ENCODE peak calls at places on chromosomes 5 and 9, in seven cellular contexts. One of them, this sample, is unnamed.

GRCh38 chr9:118734696-118735095 is 634.5 kb downstream of the BRINP1 start:
- DNase-seq in CD8-positive, alpha-beta memory T cell: no peak
- DNase-seq in SW 1271: no peak
- DNase-seq in activated CD8-positive, alpha-beta memory T cell treated with anti-CD3 and anti-CD28 coated beads, Interleukin-2, amount 50 U/mL, for 48 hours: no peak
- DNase-seq in activated B cell treated with CpG ODN at 0.5 μM for 24 hours: no peak
- DNase-seq in stimulated activated CD4-positive, alpha-beta T cell treated with anti-CD3 and anti-CD28 coated beads, Interleukin-2, amount 100 ng/mL, for 48 hours: no peak
- DNase-seq in naive thymus-derived CD8-positive, alpha-beta T cell: no peak
- DNase-seq in this sample: no peak

GRCh38 chr5:16037121-16037520 is 142.5 kb downstream of the MARCHF11 start:
- DNase-seq in stimulated activated CD4-positive, alpha-beta T cell treated with anti-CD3 and anti-CD28 coated beads, Interleukin-2, amount 100 ng/mL, for 48 hours: no peak
- DNase-seq in CD8-positive, alpha-beta memory T cell: no peak
- DNase-seq in activated CD8-positive, alpha-beta memory T cell treated with anti-CD3 and anti-CD28 coated beads, Interleukin-2, amount 50 U/mL, for 48 hours: no peak
- DNase-seq in naive thymus-derived CD8-positive, alpha-beta T cell: no peak
- DNase-seq in SW 1271: no peak
- DNase-seq in activated B cell treated with CpG ODN at 0.5 μM for 24 hours: no peak
- DNase-seq in this sample: no peak

GRCh38 chr9:121059998-121060636 is 10.0 kb upstream of the C5 start:
- DNase-seq in activated B cell treated with CpG ODN at 0.5 μM for 24 hours: no peak
- DNase-seq in SW 1271: peak
- DNase-seq in stimulated activated CD4-positive, alpha-beta T cell treated with anti-CD3 and anti-CD28 coated beads, Interleukin-2, amount 100 ng/mL, for 48 hours: no peak
- DNase-seq in naive thymus-derived CD8-positive, alpha-beta T cell: peak
- DNase-seq in activated CD8-positive, alpha-beta memory T cell treated with anti-CD3 and anti-CD28 coated beads, Interleukin-2, amount 50 U/mL, for 48 hours: no peak
- DNase-seq in CD8-positive, alpha-beta memory T cell: peak
- DNase-seq in this sample: no peak

GRCh38 chr9:107251756-107252322 is 31.2 kb upstream of the RAD23B start:
- DNase-seq in CD8-positive, alpha-beta memory T cell: no peak
- DNase-seq in activated B cell treated with CpG ODN at 0.5 μM for 24 hours: no peak
- DNase-seq in stimulated activated CD4-positive, alpha-beta T cell treated with anti-CD3 and anti-CD28 coated beads, Interleukin-2, amount 100 ng/mL, for 48 hours: no peak
- DNase-seq in activated CD8-positive, alpha-beta memory T cell treated with anti-CD3 and anti-CD28 coated beads, Interleukin-2, amount 50 U/mL, for 48 hours: no peak
- DNase-seq in naive thymus-derived CD8-positive, alpha-beta T cell: no peak
- DNase-seq in SW 1271: no peak
- DNase-seq in this sample: peak

GRCh38 chr5:133816791-133817190 is 151.6 kb downstream of the C5orf15 start:
- DNase-seq in activated B cell treated with CpG ODN at 0.5 μM for 24 hours: no peak
- DNase-seq in stimulated activated CD4-positive, alpha-beta T cell treated with anti-CD3 and anti-CD28 coated beads, Interleukin-2, amount 100 ng/mL, for 48 hours: no peak
- DNase-seq in CD8-positive, alpha-beta memory T cell: no peak
- DNase-seq in activated CD8-positive, alpha-beta memory T cell treated with anti-CD3 and anti-CD28 coated beads, Interleukin-2, amount 50 U/mL, for 48 hours: no peak
- DNase-seq in SW 1271: no peak
- DNase-seq in naive thymus-derived CD8-positive, alpha-beta T cell: no peak
- DNase-seq in this sample: no peak

GRCh38 chr9:127021664-127022337 is 100.6 kb downstream of the ANGPTL2 start:
- DNase-seq in CD8-positive, alpha-beta memory T cell: no peak
- DNase-seq in activated B cell treated with CpG ODN at 0.5 μM for 24 hours: no peak
- DNase-seq in activated CD8-positive, alpha-beta memory T cell treated with anti-CD3 and anti-CD28 coated beads, Interleukin-2, amount 50 U/mL, for 48 hours: no peak
- DNase-seq in SW 1271: no peak
- DNase-seq in naive thymus-derived CD8-positive, alpha-beta T cell: no peak
- DNase-seq in stimulated activated CD4-positive, alpha-beta T cell treated with anti-CD3 and anti-CD28 coated beads, Interleukin-2, amount 100 ng/mL, for 48 hours: no peak
- DNase-seq in this sample: peak

GRCh38 chr5:124546643-124547042 is 199.8 kb downstream of the ZNF608 start:
- DNase-seq in naive thymus-derived CD8-positive, alpha-beta T cell: no peak
- DNase-seq in CD8-positive, alpha-beta memory T cell: no peak
- DNase-seq in activated CD8-positive, alpha-beta memory T cell treated with anti-CD3 and anti-CD28 coated beads, Interleukin-2, amount 50 U/mL, for 48 hours: no peak
- DNase-seq in stimulated activated CD4-positive, alpha-beta T cell treated with anti-CD3 and anti-CD28 coated beads, Interleukin-2, amount 100 ng/mL, for 48 hours: no peak
- DNase-seq in activated B cell treated with CpG ODN at 0.5 μM for 24 hours: no peak
- DNase-seq in SW 1271: no peak
- DNase-seq in this sample: no peak

GRCh38 chr9:80147866-80148265 is 576.1 kb downstream of the TLE4 start:
- DNase-seq in activated B cell treated with CpG ODN at 0.5 μM for 24 hours: no peak
- DNase-seq in CD8-positive, alpha-beta memory T cell: no peak
- DNase-seq in naive thymus-derived CD8-positive, alpha-beta T cell: no peak
- DNase-seq in activated CD8-positive, alpha-beta memory T cell treated with anti-CD3 and anti-CD28 coated beads, Interleukin-2, amount 50 U/mL, for 48 hours: no peak
- DNase-seq in SW 1271: no peak
- DNase-seq in stimulated activated CD4-positive, alpha-beta T cell treated with anti-CD3 and anti-CD28 coated beads, Interleukin-2, amount 100 ng/mL, for 48 hours: no peak
- DNase-seq in this sample: no peak

GRCh38 chr9:119802115-119802514 is 432.9 kb upstream of the BRINP1 start:
- DNase-seq in naive thymus-derived CD8-positive, alpha-beta T cell: no peak
- DNase-seq in activated B cell treated with CpG ODN at 0.5 μM for 24 hours: no peak
- DNase-seq in CD8-positive, alpha-beta memory T cell: no peak
- DNase-seq in SW 1271: no peak
- DNase-seq in stimulated activated CD4-positive, alpha-beta T cell treated with anti-CD3 and anti-CD28 coated beads, Interleukin-2, amount 100 ng/mL, for 48 hours: no peak
- DNase-seq in activated CD8-positive, alpha-beta memory T cell treated with anti-CD3 and anti-CD28 coated beads, Interleukin-2, amount 50 U/mL, for 48 hours: no peak
- DNase-seq in this sample: no peak

GRCh38 chr5:27130587-27130986 is 92.2 kb upstream of the CDH9 start:
- DNase-seq in naive thymus-derived CD8-positive, alpha-beta T cell: no peak
- DNase-seq in CD8-positive, alpha-beta memory T cell: no peak
- DNase-seq in activated B cell treated with CpG ODN at 0.5 μM for 24 hours: no peak
- DNase-seq in SW 1271: no peak
- DNase-seq in stimulated activated CD4-positive, alpha-beta T cell treated with anti-CD3 and anti-CD28 coated beads, Interleukin-2, amount 100 ng/mL, for 48 hours: no peak
- DNase-seq in activated CD8-positive, alpha-beta memory T cell treated with anti-CD3 and anti-CD28 coated beads, Interleukin-2, amount 50 U/mL, for 48 hours: no peak
- DNase-seq in this sample: no peak

GRCh38 chr5:92513067-92513466 is 1068.0 kb downstream of the NR2F1-AS1 start:
- DNase-seq in activated CD8-positive, alpha-beta memory T cell treated with anti-CD3 and anti-CD28 coated beads, Interleukin-2, amount 50 U/mL, for 48 hours: no peak
- DNase-seq in naive thymus-derived CD8-positive, alpha-beta T cell: no peak
- DNase-seq in CD8-positive, alpha-beta memory T cell: no peak
- DNase-seq in activated B cell treated with CpG ODN at 0.5 μM for 24 hours: no peak
- DNase-seq in SW 1271: no peak
- DNase-seq in stimulated activated CD4-positive, alpha-beta T cell treated with anti-CD3 and anti-CD28 coated beads, Interleukin-2, amount 100 ng/mL, for 48 hours: no peak
- DNase-seq in this sample: no peak

GRCh38 chr5:58259685-58260152 is 200.2 kb downstream of the PLK2 start:
- DNase-seq in naive thymus-derived CD8-positive, alpha-beta T cell: no peak
- DNase-seq in activated CD8-positive, alpha-beta memory T cell treated with anti-CD3 and anti-CD28 coated beads, Interleukin-2, amount 50 U/mL, for 48 hours: no peak
- DNase-seq in activated B cell treated with CpG ODN at 0.5 μM for 24 hours: no peak
- DNase-seq in SW 1271: peak
- DNase-seq in stimulated activated CD4-positive, alpha-beta T cell treated with anti-CD3 and anti-CD28 coated beads, Interleukin-2, amount 100 ng/mL, for 48 hours: no peak
- DNase-seq in CD8-positive, alpha-beta memory T cell: no peak
- DNase-seq in this sample: peak

GRCh38 chr9:124377551-124377950 is 37.7 kb downstream of the PSMB7 start:
- DNase-seq in activated CD8-positive, alpha-beta memory T cell treated with anti-CD3 and anti-CD28 coated beads, Interleukin-2, amount 50 U/mL, for 48 hours: no peak
- DNase-seq in naive thymus-derived CD8-positive, alpha-beta T cell: no peak
- DNase-seq in SW 1271: no peak
- DNase-seq in activated B cell treated with CpG ODN at 0.5 μM for 24 hours: no peak
- DNase-seq in CD8-positive, alpha-beta memory T cell: no peak
- DNase-seq in stimulated activated CD4-positive, alpha-beta T cell treated with anti-CD3 and anti-CD28 coated beads, Interleukin-2, amount 100 ng/mL, for 48 hours: no peak
- DNase-seq in this sample: no peak

GRCh38 chr5:16489322-16489791 is 23.8 kb upstream of the ZNF622 start:
- DNase-seq in naive thymus-derived CD8-positive, alpha-beta T cell: peak
- DNase-seq in CD8-positive, alpha-beta memory T cell: no peak
- DNase-seq in SW 1271: peak
- DNase-seq in stimulated activated CD4-positive, alpha-beta T cell treated with anti-CD3 and anti-CD28 coated beads, Interleukin-2, amount 100 ng/mL, for 48 hours: no peak
- DNase-seq in activated B cell treated with CpG ODN at 0.5 μM for 24 hours: no peak
- DNase-seq in activated CD8-positive, alpha-beta memory T cell treated with anti-CD3 and anti-CD28 coated beads, Interleukin-2, amount 50 U/mL, for 48 hours: no peak
- DNase-seq in this sample: peak

GRCh38 chr9:121754655-121755436 is 103.4 kb downstream of the DAB2IP start:
- DNase-seq in naive thymus-derived CD8-positive, alpha-beta T cell: no peak
- DNase-seq in activated CD8-positive, alpha-beta memory T cell treated with anti-CD3 and anti-CD28 coated beads, Interleukin-2, amount 50 U/mL, for 48 hours: no peak
- DNase-seq in CD8-positive, alpha-beta memory T cell: no peak
- DNase-seq in activated B cell treated with CpG ODN at 0.5 μM for 24 hours: no peak
- DNase-seq in stimulated activated CD4-positive, alpha-beta T cell treated with anti-CD3 and anti-CD28 coated beads, Interleukin-2, amount 100 ng/mL, for 48 hours: no peak
- DNase-seq in SW 1271: no peak
- DNase-seq in this sample: no peak

GRCh38 chr5:31485376-31486207 is 46.3 kb downstream of the DROSHA start:
- DNase-seq in naive thymus-derived CD8-positive, alpha-beta T cell: no peak
- DNase-seq in stimulated activated CD4-positive, alpha-beta T cell treated with anti-CD3 and anti-CD28 coated beads, Interleukin-2, amount 100 ng/mL, for 48 hours: no peak
- DNase-seq in CD8-positive, alpha-beta memory T cell: no peak
- DNase-seq in activated CD8-positive, alpha-beta memory T cell treated with anti-CD3 and anti-CD28 coated beads, Interleukin-2, amount 50 U/mL, for 48 hours: no peak
- DNase-seq in SW 1271: no peak
- DNase-seq in activated B cell treated with CpG ODN at 0.5 μM for 24 hours: no peak
- DNase-seq in this sample: no peak

GRCh38 chr9:124454296-124454695 is 4.0 kb downstream of the ADGRD2 start:
- DNase-seq in stimulated activated CD4-positive, alpha-beta T cell treated with anti-CD3 and anti-CD28 coated beads, Interleukin-2, amount 100 ng/mL, for 48 hours: no peak
- DNase-seq in activated B cell treated with CpG ODN at 0.5 μM for 24 hours: no peak
- DNase-seq in activated CD8-positive, alpha-beta memory T cell treated with anti-CD3 and anti-CD28 coated beads, Interleukin-2, amount 50 U/mL, for 48 hours: no peak
- DNase-seq in SW 1271: no peak
- DNase-seq in CD8-positive, alpha-beta memory T cell: no peak
- DNase-seq in naive thymus-derived CD8-positive, alpha-beta T cell: no peak
- DNase-seq in this sample: no peak

GRCh38 chr9:104871961-104872527 is 55.9 kb downstream of the ABCA1 start:
- DNase-seq in CD8-positive, alpha-beta memory T cell: no peak
- DNase-seq in activated B cell treated with CpG ODN at 0.5 μM for 24 hours: no peak
- DNase-seq in activated CD8-positive, alpha-beta memory T cell treated with anti-CD3 and anti-CD28 coated beads, Interleukin-2, amount 50 U/mL, for 48 hours: no peak
- DNase-seq in stimulated activated CD4-positive, alpha-beta T cell treated with anti-CD3 and anti-CD28 coated beads, Interleukin-2, amount 100 ng/mL, for 48 hours: no peak
- DNase-seq in SW 1271: no peak
- DNase-seq in naive thymus-derived CD8-positive, alpha-beta T cell: no peak
- DNase-seq in this sample: no peak

GRCh38 chr5:176413255-176413565 is 3.1 kb downstream of the CLTB start:
- DNase-seq in activated B cell treated with CpG ODN at 0.5 μM for 24 hours: no peak
- DNase-seq in CD8-positive, alpha-beta memory T cell: no peak
- DNase-seq in naive thymus-derived CD8-positive, alpha-beta T cell: no peak
- DNase-seq in stimulated activated CD4-positive, alpha-beta T cell treated with anti-CD3 and anti-CD28 coated beads, Interleukin-2, amount 100 ng/mL, for 48 hours: no peak
- DNase-seq in activated CD8-positive, alpha-beta memory T cell treated with anti-CD3 and anti-CD28 coated beads, Interleukin-2, amount 50 U/mL, for 48 hours: no peak
- DNase-seq in SW 1271: no peak
- DNase-seq in this sample: no peak

GRCh38 chr5:31059889-31060288 is 133.6 kb upstream of the CDH6 start:
- DNase-seq in stimulated activated CD4-positive, alpha-beta T cell treated with anti-CD3 and anti-CD28 coated beads, Interleukin-2, amount 100 ng/mL, for 48 hours: no peak
- DNase-seq in CD8-positive, alpha-beta memory T cell: no peak
- DNase-seq in SW 1271: no peak
- DNase-seq in naive thymus-derived CD8-positive, alpha-beta T cell: no peak
- DNase-seq in activated B cell treated with CpG ODN at 0.5 μM for 24 hours: no peak
- DNase-seq in activated CD8-positive, alpha-beta memory T cell treated with anti-CD3 and anti-CD28 coated beads, Interleukin-2, amount 50 U/mL, for 48 hours: no peak
- DNase-seq in this sample: no peak

GRCh38 chr5:14760548-14761002 is 96.1 kb downstream of the OTULIN start:
- DNase-seq in activated B cell treated with CpG ODN at 0.5 μM for 24 hours: no peak
- DNase-seq in SW 1271: no peak
- DNase-seq in naive thymus-derived CD8-positive, alpha-beta T cell: no peak
- DNase-seq in stimulated activated CD4-positive, alpha-beta T cell treated with anti-CD3 and anti-CD28 coated beads, Interleukin-2, amount 100 ng/mL, for 48 hours: no peak
- DNase-seq in CD8-positive, alpha-beta memory T cell: no peak
- DNase-seq in activated CD8-positive, alpha-beta memory T cell treated with anti-CD3 and anti-CD28 coated beads, Interleukin-2, amount 50 U/mL, for 48 hours: no peak
- DNase-seq in this sample: no peak

GRCh38 chr5:41270423-41271251 is 57.3 kb upstream of the C6 start:
- DNase-seq in CD8-positive, alpha-beta memory T cell: no peak
- DNase-seq in activated CD8-positive, alpha-beta memory T cell treated with anti-CD3 and anti-CD28 coated beads, Interleukin-2, amount 50 U/mL, for 48 hours: no peak
- DNase-seq in activated B cell treated with CpG ODN at 0.5 μM for 24 hours: no peak
- DNase-seq in naive thymus-derived CD8-positive, alpha-beta T cell: no peak
- DNase-seq in stimulated activated CD4-positive, alpha-beta T cell treated with anti-CD3 and anti-CD28 coated beads, Interleukin-2, amount 100 ng/mL, for 48 hours: no peak
- DNase-seq in SW 1271: peak
- DNase-seq in this sample: no peak

GRCh38 chr9:93126825-93127368 is 7.2 kb downstream of the NINJ1 start:
- DNase-seq in activated B cell treated with CpG ODN at 0.5 μM for 24 hours: peak
- DNase-seq in stimulated activated CD4-positive, alpha-beta T cell treated with anti-CD3 and anti-CD28 coated beads, Interleukin-2, amount 100 ng/mL, for 48 hours: no peak
- DNase-seq in SW 1271: no peak
- DNase-seq in naive thymus-derived CD8-positive, alpha-beta T cell: no peak
- DNase-seq in CD8-positive, alpha-beta memory T cell: peak
- DNase-seq in activated CD8-positive, alpha-beta memory T cell treated with anti-CD3 and anti-CD28 coated beads, Interleukin-2, amount 50 U/mL, for 48 hours: no peak
- DNase-seq in this sample: no peak

GRCh38 chr5:125559296-125559695 is 812.9 kb upstream of the ZNF608 start:
- DNase-seq in activated B cell treated with CpG ODN at 0.5 μM for 24 hours: no peak
- DNase-seq in activated CD8-positive, alpha-beta memory T cell treated with anti-CD3 and anti-CD28 coated beads, Interleukin-2, amount 50 U/mL, for 48 hours: no peak
- DNase-seq in SW 1271: no peak
- DNase-seq in CD8-positive, alpha-beta memory T cell: no peak
- DNase-seq in naive thymus-derived CD8-positive, alpha-beta T cell: no peak
- DNase-seq in stimulated activated CD4-positive, alpha-beta T cell treated with anti-CD3 and anti-CD28 coated beads, Interleukin-2, amount 100 ng/mL, for 48 hours: no peak
- DNase-seq in this sample: peak

GRCh38 chr9:133700861-133701320 is 37.3 kb downstream of the SARDH start:
- DNase-seq in naive thymus-derived CD8-positive, alpha-beta T cell: no peak
- DNase-seq in activated B cell treated with CpG ODN at 0.5 μM for 24 hours: no peak
- DNase-seq in activated CD8-positive, alpha-beta memory T cell treated with anti-CD3 and anti-CD28 coated beads, Interleukin-2, amount 50 U/mL, for 48 hours: no peak
- DNase-seq in SW 1271: no peak
- DNase-seq in CD8-positive, alpha-beta memory T cell: peak
- DNase-seq in stimulated activated CD4-positive, alpha-beta T cell treated with anti-CD3 and anti-CD28 coated beads, Interleukin-2, amount 100 ng/mL, for 48 hours: no peak
- DNase-seq in this sample: no peak

GRCh38 chr5:150138551-150139265 is 16.9 kb downstream of the PDGFRB start:
- DNase-seq in stimulated activated CD4-positive, alpha-beta T cell treated with anti-CD3 and anti-CD28 coated beads, Interleukin-2, amount 100 ng/mL, for 48 hours: no peak
- DNase-seq in CD8-positive, alpha-beta memory T cell: no peak
- DNase-seq in activated B cell treated with CpG ODN at 0.5 μM for 24 hours: no peak
- DNase-seq in naive thymus-derived CD8-positive, alpha-beta T cell: no peak
- DNase-seq in activated CD8-positive, alpha-beta memory T cell treated with anti-CD3 and anti-CD28 coated beads, Interleukin-2, amount 50 U/mL, for 48 hours: no peak
- DNase-seq in SW 1271: no peak
- DNase-seq in this sample: peak

GRCh38 chr5:80399553-80400239 is 8.2 kb upstream of the ZFYVE16 start:
- DNase-seq in CD8-positive, alpha-beta memory T cell: no peak
- DNase-seq in stimulated activated CD4-positive, alpha-beta T cell treated with anti-CD3 and anti-CD28 coated beads, Interleukin-2, amount 100 ng/mL, for 48 hours: no peak
- DNase-seq in naive thymus-derived CD8-positive, alpha-beta T cell: no peak
- DNase-seq in activated B cell treated with CpG ODN at 0.5 μM for 24 hours: no peak
- DNase-seq in activated CD8-positive, alpha-beta memory T cell treated with anti-CD3 and anti-CD28 coated beads, Interleukin-2, amount 50 U/mL, for 48 hours: no peak
- DNase-seq in SW 1271: peak
- DNase-seq in this sample: no peak